ENCODE peak calls at places on chromosomes 1 and 21, in ten cellular contexts. One of them, this sample, is unnamed.

GRCh38 chr1:41022424-41022823 is 899 bp upstream of the SLFNL1 start:
- DNase-seq in right lobe of liver: no peak
- DNase-seq in CD8-positive, alpha-beta memory T cell: no peak
- DNase-seq in MV-4-11: no peak
- DNase-seq in adrenal gland: no peak
- DNase-seq in fibroblast of lung: no peak
- DNase-seq in GM12891: no peak
- DNase-seq in MG63: no peak
- DNase-seq in bronchial epithelial cell: no peak
- DNase-seq in T47D: no peak
- DNase-seq in this sample: no peak

GRCh38 chr21:25956993-25957714 is 213.4 kb downstream of the APP start:
- DNase-seq in right lobe of liver: no peak
- DNase-seq in CD8-positive, alpha-beta memory T cell: no peak
- DNase-seq in MV-4-11: no peak
- DNase-seq in adrenal gland: peak; percentile 68
- DNase-seq in fibroblast of lung: peak; percentile 78
- DNase-seq in GM12891: no peak
- DNase-seq in MG63: no peak
- DNase-seq in bronchial epithelial cell: peak; percentile 87
- DNase-seq in T47D: no peak
- DNase-seq in this sample: no peak

GRCh38 chr1:212958175-212958574 is 7.8 kb downstream of the VASH2 start:
- DNase-seq in right lobe of liver: no peak
- DNase-seq in CD8-positive, alpha-beta memory T cell: no peak
- DNase-seq in MV-4-11: peak; percentile 59
- DNase-seq in adrenal gland: no peak
- DNase-seq in fibroblast of lung: peak; percentile 22
- DNase-seq in GM12891: no peak
- DNase-seq in MG63: no peak
- DNase-seq in bronchial epithelial cell: no peak
- DNase-seq in T47D: no peak
- DNase-seq in this sample: no peak

GRCh38 chr1:234782057-234782800 is 172.3 kb upstream of the IRF2BP2 start:
- DNase-seq in right lobe of liver: no peak
- DNase-seq in CD8-positive, alpha-beta memory T cell: no peak
- DNase-seq in MV-4-11: no peak
- DNase-seq in adrenal gland: no peak
- DNase-seq in fibroblast of lung: no peak
- DNase-seq in GM12891: no peak
- DNase-seq in MG63: no peak
- DNase-seq in bronchial epithelial cell: no peak
- DNase-seq in T47D: no peak
- DNase-seq in this sample: no peak

GRCh38 chr1:161738627-161739287 is 10.8 kb upstream of the DUSP12 start:
- DNase-seq in right lobe of liver: peak; percentile 54
- DNase-seq in CD8-positive, alpha-beta memory T cell: peak; percentile 85
- DNase-seq in MV-4-11: peak; percentile 97
- DNase-seq in adrenal gland: peak; percentile 45
- DNase-seq in fibroblast of lung: peak; percentile 84
- DNase-seq in GM12891: no peak
- DNase-seq in MG63: peak; percentile 51
- DNase-seq in bronchial epithelial cell: peak; percentile 84
- DNase-seq in T47D: peak; percentile 70
- DNase-seq in this sample: peak; percentile 84

GRCh38 chr21:34302496-34302895 is 61.3 kb upstream of the KCNE2 start:
- DNase-seq in right lobe of liver: no peak
- DNase-seq in CD8-positive, alpha-beta memory T cell: no peak
- DNase-seq in MV-4-11: no peak
- DNase-seq in adrenal gland: no peak
- DNase-seq in fibroblast of lung: no peak
- DNase-seq in GM12891: no peak
- DNase-seq in MG63: no peak
- DNase-seq in bronchial epithelial cell: no peak
- DNase-seq in T47D: no peak
- DNase-seq in this sample: no peak

GRCh38 chr1:245079021-245079609 is 75.7 kb upstream of the KIF26B start:
- DNase-seq in right lobe of liver: no peak
- DNase-seq in CD8-positive, alpha-beta memory T cell: no peak
- DNase-seq in MV-4-11: peak; percentile 15
- DNase-seq in adrenal gland: no peak
- DNase-seq in fibroblast of lung: peak; percentile 83
- DNase-seq in GM12891: no peak
- DNase-seq in MG63: no peak
- DNase-seq in bronchial epithelial cell: peak; percentile 69
- DNase-seq in T47D: peak; percentile 66
- DNase-seq in this sample: peak; percentile 68

GRCh38 chr1:119735217-119735616 is 23.5 kb downstream of the PHGDH start:
- DNase-seq in right lobe of liver: no peak
- DNase-seq in CD8-positive, alpha-beta memory T cell: no peak
- DNase-seq in MV-4-11: no peak
- DNase-seq in adrenal gland: no peak
- DNase-seq in fibroblast of lung: no peak
- DNase-seq in GM12891: no peak
- DNase-seq in MG63: no peak
- DNase-seq in bronchial epithelial cell: no peak
- DNase-seq in T47D: no peak
- DNase-seq in this sample: no peak

GRCh38 chr1:168782731-168783130 is 53.7 kb upstream of the DPT start:
- DNase-seq in right lobe of liver: no peak
- DNase-seq in CD8-positive, alpha-beta memory T cell: no peak
- DNase-seq in MV-4-11: no peak
- DNase-seq in adrenal gland: no peak
- DNase-seq in fibroblast of lung: no peak
- DNase-seq in GM12891: no peak
- DNase-seq in MG63: no peak
- DNase-seq in bronchial epithelial cell: no peak
- DNase-seq in T47D: no peak
- DNase-seq in this sample: no peak

GRCh38 chr1:59751801-59752200 is 62.9 kb upstream of the HOOK1 start:
- DNase-seq in right lobe of liver: no peak
- DNase-seq in CD8-positive, alpha-beta memory T cell: no peak
- DNase-seq in MV-4-11: no peak
- DNase-seq in adrenal gland: no peak
- DNase-seq in fibroblast of lung: no peak
- DNase-seq in GM12891: no peak
- DNase-seq in MG63: no peak
- DNase-seq in bronchial epithelial cell: peak; percentile 52
- DNase-seq in T47D: no peak
- DNase-seq in this sample: no peak

GRCh38 chr1:33349778-33350610 is 29.1 kb upstream of the A3GALT2 start:
- DNase-seq in right lobe of liver: peak; percentile 93
- DNase-seq in CD8-positive, alpha-beta memory T cell: peak; percentile 85
- DNase-seq in MV-4-11: peak; percentile 71
- DNase-seq in adrenal gland: peak; percentile 87
- DNase-seq in fibroblast of lung: peak; percentile 77
- DNase-seq in GM12891: peak; percentile 93
- DNase-seq in MG63: peak; percentile 87
- DNase-seq in bronchial epithelial cell: peak; percentile 48
- DNase-seq in T47D: peak; percentile 83
- DNase-seq in this sample: peak; percentile 59

GRCh38 chr1:198764748-198765147 is 125.9 kb downstream of the PTPRC start:
- DNase-seq in right lobe of liver: no peak
- DNase-seq in CD8-positive, alpha-beta memory T cell: no peak
- DNase-seq in MV-4-11: no peak
- DNase-seq in adrenal gland: no peak
- DNase-seq in fibroblast of lung: peak; percentile 28
- DNase-seq in GM12891: no peak
- DNase-seq in MG63: no peak
- DNase-seq in bronchial epithelial cell: no peak
- DNase-seq in T47D: no peak
- DNase-seq in this sample: no peak

GRCh38 chr1:231252336-231252735 is 11.3 kb downstream of the GNPAT start:
- DNase-seq in right lobe of liver: no peak
- DNase-seq in CD8-positive, alpha-beta memory T cell: no peak
- DNase-seq in MV-4-11: no peak
- DNase-seq in adrenal gland: no peak
- DNase-seq in fibroblast of lung: no peak
- DNase-seq in GM12891: no peak
- DNase-seq in MG63: no peak
- DNase-seq in bronchial epithelial cell: no peak
- DNase-seq in T47D: peak; percentile 27
- DNase-seq in this sample: no peak

GRCh38 chr21:43930074-43930847 is 65.2 kb downstream of the AGPAT3 start:
- DNase-seq in right lobe of liver: peak; percentile 19
- DNase-seq in CD8-positive, alpha-beta memory T cell: no peak
- DNase-seq in MV-4-11: no peak
- DNase-seq in adrenal gland: no peak
- DNase-seq in fibroblast of lung: no peak
- DNase-seq in GM12891: no peak
- DNase-seq in MG63: no peak
- DNase-seq in bronchial epithelial cell: no peak
- DNase-seq in T47D: no peak
- DNase-seq in this sample: no peak

GRCh38 chr1:227058321-227058751 is 118.2 kb downstream of the COQ8A start:
- DNase-seq in right lobe of liver: no peak
- DNase-seq in CD8-positive, alpha-beta memory T cell: no peak
- DNase-seq in MV-4-11: no peak
- DNase-seq in adrenal gland: no peak
- DNase-seq in fibroblast of lung: peak; percentile 67
- DNase-seq in GM12891: no peak
- DNase-seq in MG63: no peak
- DNase-seq in bronchial epithelial cell: peak; percentile 92
- DNase-seq in T47D: no peak
- DNase-seq in this sample: no peak

GRCh38 chr1:35220976-35221375 is 28.0 kb upstream of the SFPQ start:
- DNase-seq in right lobe of liver: no peak
- DNase-seq in CD8-positive, alpha-beta memory T cell: no peak
- DNase-seq in MV-4-11: no peak
- DNase-seq in adrenal gland: no peak
- DNase-seq in fibroblast of lung: no peak
- DNase-seq in GM12891: peak; percentile 39
- DNase-seq in MG63: no peak
- DNase-seq in bronchial epithelial cell: peak; percentile 18
- DNase-seq in T47D: peak; percentile 36
- DNase-seq in this sample: peak; percentile 58

GRCh38 chr1:224406216-224406615 is 28.4 kb downstream of the WDR26 start:
- DNase-seq in right lobe of liver: no peak
- DNase-seq in CD8-positive, alpha-beta memory T cell: no peak
- DNase-seq in MV-4-11: no peak
- DNase-seq in adrenal gland: no peak
- DNase-seq in fibroblast of lung: no peak
- DNase-seq in GM12891: no peak
- DNase-seq in MG63: no peak
- DNase-seq in bronchial epithelial cell: no peak
- DNase-seq in T47D: no peak
- DNase-seq in this sample: no peak

GRCh38 chr21:38999148-38999547 is 184.1 kb downstream of the PSMG1 start:
- DNase-seq in right lobe of liver: no peak
- DNase-seq in CD8-positive, alpha-beta memory T cell: no peak
- DNase-seq in MV-4-11: peak; percentile 89
- DNase-seq in adrenal gland: no peak
- DNase-seq in fibroblast of lung: no peak
- DNase-seq in GM12891: no peak
- DNase-seq in MG63: no peak
- DNase-seq in bronchial epithelial cell: peak; percentile 9
- DNase-seq in T47D: no peak
- DNase-seq in this sample: no peak

GRCh38 chr1:156115514-156116374 is 1.2 kb downstream of the LMNA start:
- DNase-seq in right lobe of liver: peak; percentile 67
- DNase-seq in CD8-positive, alpha-beta memory T cell: no peak
- DNase-seq in MV-4-11: peak; percentile 18
- DNase-seq in adrenal gland: peak; percentile 85
- DNase-seq in fibroblast of lung: peak; percentile 71
- DNase-seq in GM12891: no peak
- DNase-seq in MG63: peak; percentile 91
- DNase-seq in bronchial epithelial cell: peak; percentile 45
- DNase-seq in T47D: peak; percentile 84
- DNase-seq in this sample: no peak

GRCh38 chr1:247113094-247113497 is 8.9 kb upstream of the ZNF669 start:
- DNase-seq in right lobe of liver: peak; percentile 87
- DNase-seq in CD8-positive, alpha-beta memory T cell: no peak
- DNase-seq in MV-4-11: no peak
- DNase-seq in adrenal gland: no peak
- DNase-seq in fibroblast of lung: no peak
- DNase-seq in GM12891: no peak
- DNase-seq in MG63: peak; percentile 88
- DNase-seq in bronchial epithelial cell: peak; percentile 24
- DNase-seq in T47D: no peak
- DNase-seq in this sample: no peak

GRCh38 chr1:1298861-1299685 is 8.7 kb downstream of the ACAP3 start:
- DNase-seq in right lobe of liver: no peak
- DNase-seq in CD8-positive, alpha-beta memory T cell: no peak
- DNase-seq in MV-4-11: no peak
- DNase-seq in adrenal gland: no peak
- DNase-seq in fibroblast of lung: no peak
- DNase-seq in GM12891: no peak
- DNase-seq in MG63: no peak
- DNase-seq in bronchial epithelial cell: no peak
- DNase-seq in T47D: no peak
- DNase-seq in this sample: peak; percentile 33

GRCh38 chr1:170729608-170730378 is 65.9 kb downstream of the PRRX1 start:
- DNase-seq in right lobe of liver: no peak
- DNase-seq in CD8-positive, alpha-beta memory T cell: no peak
- DNase-seq in MV-4-11: no peak
- DNase-seq in adrenal gland: no peak
- DNase-seq in fibroblast of lung: peak; percentile 65
- DNase-seq in GM12891: no peak
- DNase-seq in MG63: no peak
- DNase-seq in bronchial epithelial cell: peak; percentile 5
- DNase-seq in T47D: no peak
- DNase-seq in this sample: no peak

GRCh38 chr1:87495147-87495546 is 166.5 kb downstream of the LMO4 start:
- DNase-seq in right lobe of liver: no peak
- DNase-seq in CD8-positive, alpha-beta memory T cell: no peak
- DNase-seq in MV-4-11: peak; percentile 78
- DNase-seq in adrenal gland: no peak
- DNase-seq in fibroblast of lung: no peak
- DNase-seq in GM12891: no peak
- DNase-seq in MG63: no peak
- DNase-seq in bronchial epithelial cell: no peak
- DNase-seq in T47D: peak; percentile 32
- DNase-seq in this sample: no peak

GRCh38 chr1:159913451-159914192 is 11.7 kb downstream of the TAGLN2 start:
- DNase-seq in right lobe of liver: no peak
- DNase-seq in CD8-positive, alpha-beta memory T cell: no peak
- DNase-seq in MV-4-11: no peak
- DNase-seq in adrenal gland: no peak
- DNase-seq in fibroblast of lung: no peak
- DNase-seq in GM12891: no peak
- DNase-seq in MG63: no peak
- DNase-seq in bronchial epithelial cell: peak; percentile 84
- DNase-seq in T47D: peak; percentile 95
- DNase-seq in this sample: no peak

GRCh38 chr21:45410151-45410864 is 5.3 kb downstream of the COL18A1 start:
- DNase-seq in right lobe of liver: peak; percentile 34
- DNase-seq in CD8-positive, alpha-beta memory T cell: peak; percentile 46
- DNase-seq in MV-4-11: no peak
- DNase-seq in adrenal gland: no peak
- DNase-seq in fibroblast of lung: no peak
- DNase-seq in GM12891: no peak
- DNase-seq in MG63: no peak
- DNase-seq in bronchial epithelial cell: no peak
- DNase-seq in T47D: no peak
- DNase-seq in this sample: no peak

GRCh38 chr1:207959141-207959825 is 48.4 kb upstream of the CD34 start:
- DNase-seq in right lobe of liver: peak; percentile 67
- DNase-seq in CD8-positive, alpha-beta memory T cell: no peak
- DNase-seq in MV-4-11: no peak
- DNase-seq in adrenal gland: peak; percentile 84
- DNase-seq in fibroblast of lung: peak; percentile 40
- DNase-seq in GM12891: no peak
- DNase-seq in MG63: peak; percentile 76
- DNase-seq in bronchial epithelial cell: peak; percentile 24
- DNase-seq in T47D: no peak
- DNase-seq in this sample: no peak

GRCh38 chr21:25732091-25732760 is 2.5 kb downstream of the ATP5PF start:
- DNase-seq in right lobe of liver: no peak
- DNase-seq in CD8-positive, alpha-beta memory T cell: no peak
- DNase-seq in MV-4-11: no peak
- DNase-seq in adrenal gland: peak; percentile 29
- DNase-seq in fibroblast of lung: no peak
- DNase-seq in GM12891: no peak
- DNase-seq in MG63: no peak
- DNase-seq in bronchial epithelial cell: peak; percentile 4
- DNase-seq in T47D: no peak
- DNase-seq in this sample: no peak

GRCh38 chr1:218164111-218164929 is 120.8 kb upstream of the RRP15 start:
- DNase-seq in right lobe of liver: peak; percentile 37
- DNase-seq in CD8-positive, alpha-beta memory T cell: no peak
- DNase-seq in MV-4-11: no peak
- DNase-seq in adrenal gland: peak; percentile 28
- DNase-seq in fibroblast of lung: peak; percentile 40
- DNase-seq in GM12891: no peak
- DNase-seq in MG63: peak; percentile 62
- DNase-seq in bronchial epithelial cell: peak; percentile 29
- DNase-seq in T47D: peak; percentile 31
- DNase-seq in this sample: no peak